ENCODE peak calls at places on chromosomes 1 and 21, in nine cellular contexts. One of them, this sample, is unnamed. For H3K36me3, the result is how much of the 10 kb centered on the place peaks cover.

GRCh38 chr1:197284972-197285371 is 16.9 kb downstream of the CRB1 start:
- DNase-seq in Peyer's patch: no peak
- DNase-seq in upper lobe of left lung: no peak
- DNase-seq in body of pancreas: no peak
- DNase-seq in heart left ventricle: no peak
- DNase-seq in IMR-90: no peak
- DNase-seq in H1: no peak
- DNase-seq in uterus: no peak
- DNase-seq in ovary: no peak
- DNase-seq in this sample: no peak

GRCh38 chr1:165129568-165130164 is 226.8 kb downstream of the LMX1A start:
- DNase-seq in Peyer's patch: peak
- DNase-seq in uterus: no peak
- DNase-seq in upper lobe of left lung: peak
- DNase-seq in IMR-90: peak
- DNase-seq in H1: peak
- DNase-seq in body of pancreas: peak
- DNase-seq in ovary: peak
- DNase-seq in heart left ventricle: peak
- DNase-seq in this sample: peak

GRCh38 chr1:21149862-21150432 is 26.8 kb downstream of the EIF4G3 start:
- DNase-seq in H1: peak
- DNase-seq in ovary: no peak
- DNase-seq in heart left ventricle: peak
- DNase-seq in Peyer's patch: no peak
- DNase-seq in upper lobe of left lung: no peak
- DNase-seq in body of pancreas: no peak
- DNase-seq in IMR-90: peak
- DNase-seq in uterus: no peak
- DNase-seq in this sample: no peak

GRCh38 chr1:3016641-3017439 is 4.4 kb upstream of the ACTRT2 start:
- DNase-seq in upper lobe of left lung: peak
- DNase-seq in Peyer's patch: peak
- DNase-seq in H1: no peak
- DNase-seq in heart left ventricle: no peak
- DNase-seq in body of pancreas: peak
- DNase-seq in ovary: peak
- DNase-seq in IMR-90: no peak
- DNase-seq in uterus: no peak
- DNase-seq in this sample: no peak

GRCh38 chr21:36491191-36491916 is 11.4 kb upstream of the CLDN14 start:
- DNase-seq in Peyer's patch: no peak
- DNase-seq in H1: no peak
- DNase-seq in uterus: no peak
- DNase-seq in ovary: no peak
- DNase-seq in body of pancreas: no peak
- DNase-seq in upper lobe of left lung: no peak
- DNase-seq in heart left ventricle: no peak
- DNase-seq in IMR-90: no peak
- DNase-seq in this sample: no peak

GRCh38 chr1:243979396-243979795 is 71.7 kb upstream of the ZBTB18 start:
- DNase-seq in Peyer's patch: no peak
- DNase-seq in ovary: no peak
- DNase-seq in IMR-90: no peak
- DNase-seq in upper lobe of left lung: no peak
- DNase-seq in uterus: no peak
- DNase-seq in H1: no peak
- DNase-seq in heart left ventricle: no peak
- DNase-seq in body of pancreas: no peak
- DNase-seq in this sample: no peak

GRCh38 chr1:218829143-218829542 is 344.5 kb upstream of the LYPLAL1 start:
- DNase-seq in heart left ventricle: no peak
- DNase-seq in body of pancreas: no peak
- DNase-seq in ovary: no peak
- DNase-seq in uterus: no peak
- DNase-seq in H1: no peak
- DNase-seq in IMR-90: peak
- DNase-seq in upper lobe of left lung: no peak
- DNase-seq in Peyer's patch: no peak
- DNase-seq in this sample: no peak

GRCh38 chr1:56924116-56924515 is 41.7 kb downstream of the C8B start:
- DNase-seq in Peyer's patch: no peak
- DNase-seq in ovary: no peak
- DNase-seq in upper lobe of left lung: no peak
- DNase-seq in uterus: no peak
- DNase-seq in body of pancreas: no peak
- DNase-seq in H1: no peak
- DNase-seq in IMR-90: no peak
- DNase-seq in heart left ventricle: no peak
- DNase-seq in this sample: no peak

GRCh38 chr1:36142121-36142520 is 7.2 kb downstream of the TRAPPC3 start:
- DNase-seq in uterus: no peak
- DNase-seq in H1: no peak
- DNase-seq in upper lobe of left lung: no peak
- DNase-seq in heart left ventricle: no peak
- DNase-seq in Peyer's patch: no peak
- DNase-seq in IMR-90: no peak
- DNase-seq in body of pancreas: no peak
- DNase-seq in ovary: no peak
- DNase-seq in this sample: no peak

GRCh38 chr1:37808369-37809319 is 636 bp upstream of the YRDC start:
- DNase-seq in heart left ventricle: peak
- DNase-seq in IMR-90: peak
- DNase-seq in uterus: peak
- DNase-seq in ovary: peak
- DNase-seq in upper lobe of left lung: peak
- DNase-seq in body of pancreas: peak
- DNase-seq in Peyer's patch: peak
- DNase-seq in H1: no peak
- DNase-seq in this sample: peak

GRCh38 chr1:91651671-91652071 is 151.0 kb downstream of the CDC7 start:
- DNase-seq in uterus: peak
- DNase-seq in H1: no peak
- DNase-seq in upper lobe of left lung: no peak
- DNase-seq in heart left ventricle: peak
- DNase-seq in Peyer's patch: no peak
- DNase-seq in body of pancreas: peak
- DNase-seq in IMR-90: peak
- DNase-seq in ovary: peak
- DNase-seq in this sample: no peak

GRCh38 chr1:242203290-242203689 is 204.4 kb upstream of the MAP1LC3C start:
- DNase-seq in H1: no peak
- DNase-seq in Peyer's patch: no peak
- DNase-seq in heart left ventricle: no peak
- DNase-seq in upper lobe of left lung: no peak
- DNase-seq in ovary: no peak
- DNase-seq in uterus: no peak
- DNase-seq in IMR-90: no peak
- DNase-seq in body of pancreas: no peak
- DNase-seq in this sample: no peak

GRCh38 chr1:210726621-210727020 is 397.9 kb downstream of the HHAT start:
- DNase-seq in upper lobe of left lung: no peak
- DNase-seq in H1: peak
- DNase-seq in ovary: no peak
- DNase-seq in body of pancreas: peak
- DNase-seq in Peyer's patch: no peak
- DNase-seq in uterus: no peak
- DNase-seq in heart left ventricle: no peak
- DNase-seq in IMR-90: peak
- DNase-seq in this sample: no peak

GRCh38 chr1:46535063-46535462 is 16.4 kb downstream of the KNCN start:
- DNase-seq in heart left ventricle: no peak
- DNase-seq in IMR-90: no peak
- DNase-seq in upper lobe of left lung: peak
- DNase-seq in H1: no peak
- DNase-seq in ovary: no peak
- DNase-seq in uterus: no peak
- DNase-seq in Peyer's patch: peak
- DNase-seq in body of pancreas: peak
- DNase-seq in this sample: peak

GRCh38 chr1:210400043-210400840 is 71.5 kb downstream of the HHAT start:
- DNase-seq in Peyer's patch: peak
- DNase-seq in ovary: peak
- DNase-seq in IMR-90: peak
- DNase-seq in H1: peak
- DNase-seq in upper lobe of left lung: peak
- DNase-seq in uterus: peak
- DNase-seq in body of pancreas: peak
- DNase-seq in heart left ventricle: peak
- DNase-seq in this sample: peak

GRCh38 chr1:111199881-111200801 is at the start of gene DENND2D:
- DNase-seq in H1: no peak
- DNase-seq in ovary: no peak
- DNase-seq in upper lobe of left lung: peak
- DNase-seq in body of pancreas: peak
- DNase-seq in Peyer's patch: peak
- DNase-seq in uterus: peak
- DNase-seq in heart left ventricle: peak
- DNase-seq in IMR-90: no peak
- DNase-seq in this sample: peak

GRCh38 chr1:53465023-53465957 is 6.1 kb downstream of the DMRTB1 start:
- DNase-seq in upper lobe of left lung: no peak
- DNase-seq in body of pancreas: no peak
- DNase-seq in ovary: no peak
- DNase-seq in heart left ventricle: no peak
- DNase-seq in Peyer's patch: no peak
- DNase-seq in H1: no peak
- DNase-seq in uterus: no peak
- DNase-seq in IMR-90: no peak
- DNase-seq in this sample: no peak

GRCh38 chr1:18618546-18619466 is 11.8 kb upstream of the PAX7 start:
- DNase-seq in uterus: no peak
- DNase-seq in ovary: no peak
- DNase-seq in heart left ventricle: no peak
- DNase-seq in upper lobe of left lung: no peak
- DNase-seq in H1: no peak
- DNase-seq in body of pancreas: no peak
- DNase-seq in Peyer's patch: no peak
- DNase-seq in IMR-90: no peak
- DNase-seq in this sample: no peak

GRCh38 chr1:201707027-201707426 is 121.9 kb upstream of the IPO9 start:
- DNase-seq in IMR-90: no peak
- DNase-seq in body of pancreas: no peak
- DNase-seq in Peyer's patch: no peak
- DNase-seq in uterus: no peak
- DNase-seq in H1: no peak
- DNase-seq in ovary: no peak
- DNase-seq in heart left ventricle: no peak
- DNase-seq in upper lobe of left lung: no peak
- DNase-seq in this sample: no peak
- H3K36me3 ChIP-seq in IMR-90: under half
- H3K36me3 ChIP-seq in body of pancreas: under half
- H3K36me3 ChIP-seq in Peyer's patch: under half
- H3K36me3 ChIP-seq in uterus: under half
- H3K36me3 ChIP-seq in H1: under half
- H3K36me3 ChIP-seq in ovary: under half
- H3K36me3 ChIP-seq in heart left ventricle: under half
- H3K36me3 ChIP-seq in upper lobe of left lung: under half
- H3K36me3 ChIP-seq in this sample: under half

GRCh38 chr1:225341642-225342041 is 86.2 kb downstream of the LBR start:
- DNase-seq in upper lobe of left lung: no peak
- DNase-seq in Peyer's patch: no peak
- DNase-seq in IMR-90: no peak
- DNase-seq in H1: no peak
- DNase-seq in uterus: no peak
- DNase-seq in heart left ventricle: no peak
- DNase-seq in ovary: no peak
- DNase-seq in body of pancreas: no peak
- DNase-seq in this sample: no peak
- H3K4me3 ChIP-seq in upper lobe of left lung: no peak
- H3K4me3 ChIP-seq in Peyer's patch: no peak
- H3K4me3 ChIP-seq in IMR-90: no peak
- H3K4me3 ChIP-seq in H1: no peak
- H3K4me3 ChIP-seq in uterus: no peak
- H3K4me3 ChIP-seq in heart left ventricle: no peak
- H3K4me3 ChIP-seq in ovary: no peak
- H3K4me3 ChIP-seq in body of pancreas: no peak
- H3K4me3 ChIP-seq in this sample: no peak

GRCh38 chr1:234608026-234608719 is 1.8 kb downstream of the IRF2BP2 start:
- DNase-seq in H1: no peak
- DNase-seq in ovary: peak
- DNase-seq in body of pancreas: peak
- DNase-seq in heart left ventricle: peak
- DNase-seq in IMR-90: peak
- DNase-seq in uterus: peak
- DNase-seq in Peyer's patch: peak
- DNase-seq in upper lobe of left lung: peak
- DNase-seq in this sample: peak

GRCh38 chr1:234607091-234608025 is 2.6 kb downstream of the IRF2BP2 start:
- DNase-seq in ovary: peak
- DNase-seq in Peyer's patch: peak
- DNase-seq in H1: no peak
- DNase-seq in uterus: no peak
- DNase-seq in heart left ventricle: peak
- DNase-seq in body of pancreas: peak
- DNase-seq in IMR-90: no peak
- DNase-seq in upper lobe of left lung: peak
- DNase-seq in this sample: peak

GRCh38 chr1:234609528-234610042 is 393 bp downstream of the IRF2BP2 start:
- DNase-seq in uterus: no peak
- DNase-seq in Peyer's patch: no peak
- DNase-seq in IMR-90: no peak
- DNase-seq in H1: no peak
- DNase-seq in heart left ventricle: no peak
- DNase-seq in body of pancreas: no peak
- DNase-seq in ovary: no peak
- DNase-seq in upper lobe of left lung: no peak
- DNase-seq in this sample: no peak

GRCh38 chr1:234610061-234610581 is at the start of gene IRF2BP2:
- DNase-seq in body of pancreas: peak
- DNase-seq in H1: no peak
- DNase-seq in IMR-90: peak
- DNase-seq in ovary: peak
- DNase-seq in upper lobe of left lung: peak
- DNase-seq in heart left ventricle: peak
- DNase-seq in uterus: peak
- DNase-seq in Peyer's patch: peak
- DNase-seq in this sample: peak

GRCh38 chr1:234608720-234609527 is 1.1 kb downstream of the IRF2BP2 start:
- DNase-seq in uterus: peak
- DNase-seq in heart left ventricle: peak
- DNase-seq in upper lobe of left lung: peak
- DNase-seq in IMR-90: no peak
- DNase-seq in Peyer's patch: peak
- DNase-seq in H1: no peak
- DNase-seq in ovary: peak
- DNase-seq in body of pancreas: peak
- DNase-seq in this sample: peak
- TF ChIP-seq POLR2A in uterus: peak
- TF ChIP-seq POLR2A in heart left ventricle: peak
- TF ChIP-seq POLR2A in upper lobe of left lung: no peak
- TF ChIP-seq POLR2A in IMR-90: peak
- TF ChIP-seq POLR2A in Peyer's patch: peak
- TF ChIP-seq POLR2A in H1: no peak
- TF ChIP-seq POLR2A in ovary: no peak
- TF ChIP-seq POLR2A in body of pancreas: peak
- TF ChIP-seq POLR2A in this sample: no peak

DNA sequence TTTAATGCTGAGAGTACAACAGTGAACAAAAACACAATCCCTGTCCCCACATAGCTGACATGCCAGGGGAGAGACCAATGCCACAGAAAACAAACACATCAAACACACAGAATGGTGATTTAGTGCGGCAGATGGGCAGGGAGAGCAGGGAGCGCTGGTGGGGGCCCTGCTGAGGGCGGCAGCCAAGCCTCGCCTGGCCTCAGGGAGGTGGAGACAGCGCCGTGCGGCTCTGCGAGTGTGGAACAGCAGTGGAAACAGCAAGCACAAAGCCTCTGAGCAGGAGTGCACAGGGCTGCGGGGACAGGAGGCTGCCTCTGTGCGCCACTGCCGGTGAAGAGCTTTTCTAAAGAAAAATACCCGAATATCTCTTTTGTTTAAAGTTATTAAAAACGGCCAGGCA is 17.0 kb downstream of the MCM3AP start:
- DNase-seq in body of pancreas: no peak
- DNase-seq in heart left ventricle: no peak
- DNase-seq in uterus: no peak
- DNase-seq in H1: no peak
- DNase-seq in upper lobe of left lung: no peak
- DNase-seq in ovary: no peak
- DNase-seq in IMR-90: no peak
- DNase-seq in Peyer's patch: no peak
- DNase-seq in this sample: no peak
- H3K36me3 ChIP-seq in body of pancreas: under half
- H3K36me3 ChIP-seq in heart left ventricle: half or more
- H3K36me3 ChIP-seq in uterus: under half
- H3K36me3 ChIP-seq in H1: half or more
- H3K36me3 ChIP-seq in upper lobe of left lung: half or more
- H3K36me3 ChIP-seq in ovary: under half
- H3K36me3 ChIP-seq in IMR-90: half or more
- H3K36me3 ChIP-seq in Peyer's patch: under half
- H3K36me3 ChIP-seq in this sample: half or more